ENCODE peak calls at places on chromosomes 16 and 17, in six cellular contexts. G is HCEC 1CT, F is iris pigment epithelial cell, Z is pancreas, X is psoas muscle, P is adrenal gland. L is an unnamed sample.

GRCh38 chr17:3683054-3683511 is 12.9 kb downstream of the P2RX5 start:
- DNase-seq in G (peak; percentile 20), F (no peak), Z (no peak), X (no peak), P (peak; percentile 18), L (no peak)

GRCh38 chr16:53945996-53946395 is 242.0 kb downstream of the FTO start:
- DNase-seq in G (peak; percentile 43), F (peak; percentile 69), Z (no peak), X (no peak), P (no peak), L (no peak)

GRCh38 chr17:49230636-49231562 is at the start of gene PHOSPHO1:
- DNase-seq in G (peak; percentile 74), F (peak; percentile 78), Z (peak; percentile 89), X (peak; percentile 82), P (peak; percentile 81), L (peak; percentile 88)

GRCh38 chr16:13542284-13542683 is 377.7 kb upstream of the ERCC4 start:
- DNase-seq in G (no peak), F (no peak), Z (no peak), X (no peak), P (no peak), L (no peak)

GRCh38 chr17:59105852-59106462 is 723 bp downstream of the TRIM37 start:
- DNase-seq in G (peak; percentile 37), F (peak; percentile 28), Z (peak; percentile 78), X (peak; percentile 64), P (peak; percentile 69), L (peak; percentile 65)

GRCh38 chr16:70661918-70662641 is 15.7 kb downstream of the IL34 start:
- DNase-seq in G (no peak), F (peak; percentile 37), Z (peak; percentile 49), X (no peak), P (peak; percentile 38), L (no peak)

GRCh38 chr17:21677911-21678310 is 14.4 kb upstream of the KCNJ18 start:
- DNase-seq in G (no peak), F (no peak), Z (no peak), X (no peak), P (no peak), L (no peak)

GRCh38 chr17:67359960-67360817 is 6.2 kb downstream of the PSMD12 start:
- DNase-seq in G (peak; percentile 54), F (peak; percentile 49), Z (no peak), X (no peak), P (no peak), L (no peak)

GRCh38 chr16:85227924-85228462 is 115.7 kb upstream of the CIBAR2 start:
- DNase-seq in G (peak; percentile 42), F (peak; percentile 73), Z (no peak), X (no peak), P (no peak), L (no peak)

GRCh38 chr17:82775033-82775823 is 23.4 kb downstream of the TBCD start:
- DNase-seq in G (no peak), F (peak; percentile 34), Z (peak; percentile 92), X (peak; percentile 71), P (peak; percentile 47), L (peak; percentile 74)

GRCh38 chr17:82977586-82977985 is 101.8 kb upstream of the METRNL start:
- DNase-seq in G (no peak), F (no peak), Z (no peak), X (no peak), P (no peak), L (no peak)

GRCh38 chr17:81865733-81866439 is 5.3 kb downstream of the ARHGDIA start:
- DNase-seq in G (no peak), F (peak; percentile 44), Z (peak; percentile 97), X (no peak), P (no peak), L (no peak)

GRCh38 chr16:50697881-50698767 is 4.7 kb downstream of the NOD2 start:
- DNase-seq in G (peak; percentile 4), F (peak; percentile 63), Z (no peak), X (no peak), P (peak; percentile 53), L (no peak)

GRCh38 chr16:9033125-9033830 is 58.2 kb upstream of the HAPSTR1 start:
- DNase-seq in G (peak; percentile 81), F (peak; percentile 70), Z (no peak), X (no peak), P (peak; percentile 29), L (no peak)

GRCh38 chr17:28871056-28871579 is 16.3 kb downstream of the ERAL1 start:
- DNase-seq in G (no peak), F (peak; percentile 24), Z (no peak), X (no peak), P (no peak), L (no peak)

GRCh38 chr16:87602821-87603683 is 744 bp downstream of the JPH3 start:
- DNase-seq in G (no peak), F (no peak), Z (no peak), X (no peak), P (no peak), L (no peak)

GRCh38 chr16:68395167-68395786 is 53.0 kb downstream of the SMPD3 start:
- DNase-seq in G (no peak), F (no peak), Z (no peak), X (no peak), P (no peak), L (no peak)

L was measured in heart right ventricle.